ENCODE peak calls at places on chromosomes 4 and X, in nine cellular contexts. K is brain microvascular endothelial cell; W is cardiac muscle cell; J is left ventricle myocardium inferior; A is CD4-positive, alpha-beta T cell; F is lung; M is WTC11; C is lower lobe of right lung; Q is astrocyte of the spinal cord. Z is an unnamed sample.
A peak's percentile ranks its signal among the peaks of the same experiment; 100 is the strongest.

GRCh38 chrX:38860106-38861013 is 59.1 kb downstream of the MID1IP1 start:
- DNase-seq in W (no peak), Q (no peak), F (no peak), M (no peak), C (no peak), K (no peak), J (no peak), A (no peak), Z (no peak)

GRCh38 chr4:150256841-150257273 is 178.6 kb downstream of the DCLK2 start:
- DNase-seq in Q (no peak), M (peak; percentile 60), K (no peak), J (no peak), F (no peak), C (no peak), A (no peak), W (no peak), Z (peak; percentile 86)

GRCh38 chr4:678765-679481 is 4.6 kb downstream of the MYL5 start:
- DNase-seq in K (no peak), A (no peak), M (no peak), Q (no peak), J (no peak), C (no peak), F (no peak), W (no peak), Z (no peak)

GRCh38 chr4:172393220-172393619 is 580.0 kb downstream of the GALNTL6 start:
- DNase-seq in M (no peak), Q (no peak), A (no peak), J (no peak), W (no peak), C (no peak), F (no peak), K (no peak), Z (no peak)

GRCh38 chrX:78957768-78958130 is 12.6 kb downstream of the P2RY10 start:
- DNase-seq in W (no peak), A (no peak), Q (no peak), K (no peak), C (no peak), M (no peak), J (no peak), F (no peak), Z (no peak)

GRCh38 chr4:68175562-68176155 is 46.0 kb upstream of the TMPRSS11F start:
- DNase-seq in K (peak; percentile 54), C (no peak), J (no peak), A (no peak), W (peak; percentile 70), Q (peak; percentile 70), M (no peak), F (no peak), Z (no peak)

GRCh38 chr4:991451-992296 is 1.5 kb downstream of the SLC26A1 start:
- DNase-seq in M (no peak), A (no peak), Q (no peak), J (no peak), C (no peak), W (no peak), K (no peak), F (no peak), Z (peak; percentile 59)

GRCh38 chrX:11890843-11891514 is 132.9 kb downstream of the MSL3 start:
- DNase-seq in Q (no peak), F (no peak), A (no peak), K (no peak), C (peak; percentile 57), J (peak; percentile 30), M (no peak), W (no peak), Z (peak; percentile 11)

GRCh38 chrX:30812326-30812725 is 76.7 kb downstream of the TAB3 start:
- DNase-seq in W (no peak), A (no peak), M (no peak), F (no peak), C (no peak), K (no peak), J (no peak), Q (no peak), Z (no peak)

GRCh38 chr4:165631912-165632311 is 241.1 kb upstream of the TLL1 start:
- DNase-seq in K (no peak), C (no peak), M (no peak), Q (no peak), W (no peak), J (no peak), A (no peak), F (no peak), Z (no peak)

GRCh38 chr4:13103382-13104015 is 380.6 kb downstream of the RAB28 start:
- DNase-seq in Q (no peak), A (no peak), J (no peak), C (no peak), M (peak; percentile 16), K (no peak), F (no peak), W (no peak), Z (no peak)

GRCh38 chr4:57023104-57023503 is 44.4 kb downstream of the POLR2B start:
- DNase-seq in K (peak; percentile 92), C (no peak), Q (peak; percentile 89), F (no peak), J (no peak), M (no peak), A (no peak), W (no peak), Z (no peak)

GRCh38 chr4:156959298-156959702 is 12.3 kb downstream of the PDGFC start:
- DNase-seq in C (no peak), J (no peak), Q (peak; percentile 76), A (no peak), W (no peak), K (no peak), F (no peak), M (no peak), Z (no peak)

GRCh38 chr4:121951570-121952110 is at the start of gene TRPC3:
- DNase-seq in A (peak; percentile 20), K (no peak), C (peak; percentile 54), M (peak; percentile 39), F (no peak), Q (peak; percentile 6), W (peak; percentile 71), J (peak; percentile 23), Z (peak; percentile 51)

GRCh38 chr4:121946644-121947043 is 5.2 kb downstream of the TRPC3 start:
- DNase-seq in Q (no peak), K (no peak), J (no peak), M (no peak), W (no peak), F (no peak), C (no peak), A (no peak), Z (no peak)

GRCh38 chr4:121952290-121952689 is 430 bp upstream of the TRPC3 start:
- DNase-seq in A (no peak), Q (no peak), F (no peak), C (no peak), J (no peak), W (peak; percentile 5), K (no peak), M (no peak), Z (no peak)

GRCh38 chr4:121950680-121951569 is 935 bp downstream of the TRPC3 start:
- DNase-seq in Q (peak; percentile 16), F (no peak), C (peak; percentile 55), J (no peak), M (peak; percentile 33), K (no peak), A (peak; percentile 2), W (peak; percentile 63), Z (peak; percentile 51)

DNA sequence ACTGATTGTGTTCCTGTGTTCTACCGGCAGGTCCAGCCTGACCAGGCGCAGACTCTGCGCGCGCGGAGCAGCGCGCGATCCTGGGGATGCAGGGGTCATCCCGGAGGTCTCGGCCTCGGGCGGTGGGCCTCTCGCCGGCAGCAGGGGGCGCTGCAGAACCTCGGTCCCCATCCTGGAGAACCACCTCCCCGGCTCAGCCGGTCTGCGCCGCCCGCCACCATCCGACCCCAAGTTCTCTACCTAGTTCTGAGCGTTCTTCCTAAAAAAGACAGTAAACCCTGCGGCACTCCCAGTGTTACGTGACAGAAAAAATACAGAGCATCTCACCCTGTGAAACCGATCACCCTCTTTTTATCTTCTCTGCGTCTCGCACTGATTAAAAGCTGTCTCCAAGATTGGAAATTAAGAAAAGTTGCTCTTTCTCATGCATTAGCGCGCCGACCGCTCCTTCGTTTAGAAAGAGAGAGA is 1.6 kb downstream of the TRPC3 start:
- DNase-seq in F (peak; percentile 75), Q (peak; percentile 70), A (peak; percentile 74), J (peak; percentile 84), W (peak; percentile 92), M (peak; percentile 98), C (peak; percentile 82), K (peak; percentile 61), Z (peak; percentile 89)
- TF ChIP-seq CTCF in F (peak; percentile 34), Q (peak; percentile 80), A (peak; percentile 81), J (peak; percentile 83), W (peak; percentile 79), M (peak; percentile 90), C (peak; percentile 82), K (peak; percentile 78), Z (peak; percentile 67)

DNA sequence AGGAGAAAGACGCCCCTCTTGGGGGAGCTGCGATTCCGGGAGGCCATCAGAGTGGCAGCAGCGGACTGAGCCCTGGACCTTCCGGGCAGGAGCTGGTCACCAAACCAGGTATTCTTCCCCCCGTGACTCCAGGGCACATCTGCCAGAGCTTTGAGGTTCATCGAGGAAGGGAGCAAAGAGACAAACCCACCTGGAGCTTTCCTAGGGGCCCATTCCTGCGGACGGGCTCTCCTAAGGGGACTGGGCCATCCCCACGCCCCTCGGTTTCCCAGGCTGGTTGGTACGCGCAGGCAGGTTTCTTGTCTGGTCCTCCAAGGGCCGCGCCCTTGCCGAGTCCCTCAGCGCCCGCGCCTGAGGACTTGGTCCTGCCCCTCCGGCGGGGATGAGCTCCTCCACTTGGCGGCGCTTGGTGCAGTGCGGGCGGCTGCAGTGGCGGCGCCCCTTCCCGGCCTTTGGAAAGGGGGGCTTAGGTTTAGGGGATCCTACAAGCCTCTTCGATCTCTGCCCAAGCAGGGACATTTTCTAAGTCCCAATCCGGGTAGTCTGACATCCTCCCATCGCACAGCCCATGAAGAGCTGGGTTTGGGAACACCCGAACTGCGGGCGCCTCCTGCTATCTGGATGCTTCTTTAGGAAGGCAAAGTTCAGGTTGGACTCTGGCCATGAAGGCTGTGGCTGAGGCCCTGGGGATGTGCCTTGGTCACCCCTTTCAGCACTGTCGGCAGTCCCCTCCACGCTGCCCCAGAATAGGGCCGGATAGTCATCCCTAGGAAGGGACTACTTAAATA is 543 bp downstream of the STBD1 start:
- DNase-seq in A (peak; percentile 3), Q (peak; percentile 61), F (peak; percentile 68), W (peak; percentile 74), K (peak; percentile 16), M (peak; percentile 76), J (peak; percentile 69), C (peak; percentile 78), Z (peak; percentile 77)
- TF ChIP-seq CTCF in A (no peak), Q (peak; percentile 56), F (no peak), W (peak; percentile 54), K (peak; percentile 62), M (no peak), J (peak; percentile 54), C (peak; percentile 44), Z (peak; percentile 32)

DNA sequence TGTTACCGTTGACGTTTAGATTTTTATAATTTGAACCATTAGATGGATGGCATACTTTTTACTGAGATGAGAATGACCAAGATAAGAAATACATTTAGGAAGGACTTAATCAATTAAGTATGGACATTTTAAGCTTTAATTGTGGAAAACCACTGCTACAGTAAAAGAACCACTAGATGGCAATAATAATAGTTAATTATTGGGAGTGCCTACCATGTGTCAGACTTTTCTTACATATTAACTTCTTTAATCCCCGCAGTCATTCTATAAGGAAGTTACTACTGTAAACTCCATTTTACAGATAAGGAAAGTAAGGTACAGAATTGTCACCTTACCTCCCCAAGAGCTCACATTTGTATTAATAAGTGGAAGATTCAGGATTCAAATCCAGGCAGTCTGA is 48.5 kb upstream of the MYOZ2 start:
- DNase-seq in M (no peak), A (no peak), J (no peak), W (no peak), F (no peak), Q (peak; percentile 10), C (no peak), K (no peak), Z (no peak)
- TF ChIP-seq CTCF in M (no peak), A (peak; percentile 26), J (peak; percentile 49), W (peak; percentile 35), F (no peak), Q (peak; percentile 46), C (peak; percentile 30), K (peak; percentile 22), Z (no peak)

GRCh38 chr4:129526812-129527211 is 430.9 kb downstream of the C4orf33 start:
- DNase-seq in M (no peak), K (no peak), C (no peak), A (no peak), W (no peak), Q (no peak), F (no peak), J (no peak), Z (no peak)
- TF ChIP-seq CTCF in M (no peak), K (peak; percentile 23), C (peak; percentile 53), A (no peak), W (peak; percentile 27), Q (no peak), F (no peak), J (peak; percentile 66), Z (no peak)